ENCODE peak calls at places on chromosomes 12 and 14, in five cellular contexts. L is breast epithelium, K is IMR-90, Y is thyroid gland, S is stomach. Z is an unnamed sample.
A peak's percentile ranks its signal among the peaks of the same experiment; 100 is the strongest.

GRCh38 chr12:6272300-6273208 is 37.9 kb upstream of the PLEKHG6 start:
- DNase-seq in L (peak; percentile 66), K (no peak), Y (peak; percentile 95), S (peak; percentile 40), Z (no peak)

GRCh38 chr12:95593266-95593871 is 42.1 kb upstream of the USP44 start:
- DNase-seq in L (no peak), K (no peak), Y (no peak), S (no peak), Z (no peak)

GRCh38 chr12:13563743-13564125 is 367.2 kb downstream of the EMP1 start:
- DNase-seq in L (no peak), K (no peak), Y (no peak), S (no peak), Z (no peak)

GRCh38 chr14:106518054-106518943 is 991.9 kb downstream of the TMEM121 start:
- DNase-seq in L (no peak), K (no peak), Y (no peak), S (peak; percentile 38), Z (peak; percentile 67)

GRCh38 chr12:6374028-6374780 is 1.2 kb downstream of the SCNN1A start:
- DNase-seq in L (no peak), K (no peak), Y (peak; percentile 50), S (no peak), Z (peak; percentile 16)

GRCh38 chr12:93302331-93303229 is 75.1 kb upstream of the NUDT4 start:
- DNase-seq in L (no peak), K (peak; percentile 97), Y (peak; percentile 57), S (no peak), Z (no peak)

GRCh38 chr14:74350211-74350943 is 2.1 kb downstream of the VRTN start:
- DNase-seq in L (no peak), K (no peak), Y (no peak), S (no peak), Z (no peak)

GRCh38 chr12:94145231-94145979 is 3.0 kb upstream of the PLXNC1 start:
- DNase-seq in L (no peak), K (peak; percentile 55), Y (peak; percentile 34), S (no peak), Z (no peak)

GRCh38 chr12:12800406-12801180 is 12.6 kb upstream of the DDX47 start:
- DNase-seq in L (no peak), K (peak; percentile 74), Y (no peak), S (no peak), Z (no peak)

GRCh38 chr12:56158926-56159461 is 835 bp downstream of the MYL6 start:
- DNase-seq in L (peak; percentile 81), K (peak; percentile 58), Y (peak; percentile 94), S (peak; percentile 82), Z (peak; percentile 89)
- TF ChIP-seq POLR2A in L (peak; percentile 6), K (no peak), Y (peak; percentile 89), S (no peak), Z (peak; percentile 84)

GRCh38 chr14:51990488-51990887 is 1.1 kb downstream of the RTRAF start:
- DNase-seq in L (no peak), K (no peak), Y (no peak), S (no peak), Z (no peak)

GRCh38 chr14:51993274-51993673 is 3.9 kb downstream of the RTRAF start:
- DNase-seq in L (no peak), K (no peak), Y (no peak), S (no peak), Z (no peak)

DNA sequence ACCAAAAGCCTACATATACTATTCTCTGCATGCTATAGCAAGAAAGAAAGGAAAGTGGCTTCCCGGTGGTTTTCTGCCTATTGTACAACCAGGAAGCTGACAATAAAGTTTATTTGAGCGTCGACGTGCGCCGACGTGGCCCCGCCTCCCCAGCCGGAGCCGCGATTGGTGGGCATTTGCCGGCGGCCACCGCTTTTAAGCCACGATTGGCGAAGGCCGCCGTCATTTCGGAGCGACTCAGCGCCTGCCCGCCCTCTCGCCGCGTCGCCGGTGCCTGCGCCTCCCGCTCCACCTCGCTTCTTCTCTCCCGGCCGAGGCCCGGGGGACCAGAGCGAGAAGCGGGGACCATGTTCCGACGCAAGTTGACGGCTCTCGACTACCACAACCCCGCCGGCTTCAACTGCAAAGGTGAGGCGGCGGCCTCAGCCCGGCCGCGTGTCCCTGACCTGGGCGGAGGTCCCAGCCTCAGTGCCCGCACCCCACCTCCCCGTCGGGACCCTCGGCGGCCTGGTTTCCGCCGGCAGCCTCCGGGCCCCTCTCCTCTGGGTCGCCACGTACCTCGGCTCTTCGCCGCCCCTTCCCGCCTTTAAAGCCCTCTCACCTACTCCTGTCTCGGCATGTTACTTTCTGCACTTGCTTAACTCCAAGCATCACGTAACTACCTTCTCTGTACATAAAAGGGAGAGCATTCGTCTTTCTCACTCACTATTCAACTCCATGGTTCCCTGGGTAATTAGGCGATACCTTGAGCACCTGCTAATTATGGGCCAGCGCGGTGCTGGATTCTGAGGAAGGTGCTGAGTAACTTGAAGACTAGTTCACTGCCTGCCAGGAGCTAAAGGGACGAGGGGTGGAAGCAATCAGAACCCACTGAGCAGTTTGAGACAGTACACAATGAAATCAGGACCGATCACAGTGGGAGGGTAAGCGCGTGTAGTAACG is at the start of gene RTRAF:
- DNase-seq in L (peak; percentile 93), K (peak; percentile 92), Y (peak; percentile 93), S (peak; percentile 95), Z (peak; percentile 96)
- TF ChIP-seq POLR2A in L (peak; percentile 51), K (peak; percentile 82), Y (no peak), S (no peak), Z (peak; percentile 91)

DNA sequence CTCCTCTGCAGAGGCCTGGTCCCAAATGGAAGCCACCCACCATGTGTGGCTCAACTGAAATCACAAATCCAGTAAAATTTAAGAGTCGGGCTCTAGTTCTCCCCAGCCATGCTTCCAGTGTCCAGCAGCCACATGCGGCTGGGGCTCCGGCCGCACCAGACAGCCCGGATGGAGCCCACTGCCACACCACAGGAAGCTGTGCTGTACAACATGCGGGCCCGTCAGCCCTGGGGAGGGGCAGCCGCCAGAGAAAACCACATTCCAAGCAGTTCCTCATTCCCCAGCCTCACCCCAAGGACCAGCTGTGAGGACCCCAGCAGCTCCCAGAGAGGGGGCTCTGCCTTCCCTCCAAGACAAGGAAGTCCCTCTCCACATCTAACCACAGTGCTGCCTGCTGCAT is 135.0 kb downstream of the NCOR2 start:
- DNase-seq in L (no peak), K (no peak), Y (no peak), S (no peak), Z (no peak)
- TF ChIP-seq POLR2A in L (no peak), K (no peak), Y (no peak), S (no peak), Z (no peak)

GRCh38 chr14:55005071-55005470 is 21.8 kb downstream of the WDHD1 start:
- DNase-seq in L (no peak), K (peak; percentile 74), Y (no peak), S (no peak), Z (no peak)
- TF ChIP-seq POLR2A in L (no peak), K (no peak), Y (no peak), S (no peak), Z (no peak)

GRCh38 chr14:103699261-103699661 is 16.0 kb downstream of the XRCC3 start:
- DNase-seq in L (no peak), K (no peak), Y (no peak), S (no peak), Z (no peak)
- TF ChIP-seq POLR2A in L (no peak), K (no peak), Y (no peak), S (no peak), Z (no peak)

DNA sequence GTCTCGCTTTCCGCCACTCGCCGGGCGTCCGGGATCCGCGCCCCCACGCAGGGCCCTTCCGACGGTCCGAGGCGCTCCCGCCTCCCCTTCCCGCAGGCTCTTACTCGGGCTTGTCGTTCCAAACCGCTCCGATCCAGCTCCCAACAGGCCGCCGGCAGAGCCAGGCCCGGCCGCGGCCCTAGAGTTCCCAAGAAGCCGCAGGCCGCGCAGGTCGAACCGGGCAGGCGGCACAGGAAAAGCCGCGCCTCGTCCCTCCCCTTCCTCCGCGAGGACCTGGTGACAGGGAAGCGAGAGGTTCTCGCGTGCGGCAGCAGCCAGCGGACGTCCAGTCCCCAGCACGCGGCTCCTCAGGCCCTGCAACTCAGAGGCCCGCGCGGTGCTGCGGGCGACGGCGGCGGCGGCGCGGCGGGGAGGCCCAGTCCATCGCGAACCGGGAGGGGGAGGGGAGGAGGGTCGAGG is 277 bp downstream of the HECTD1 start:
- DNase-seq in L (peak; percentile 80), K (no peak), Y (no peak), S (no peak), Z (no peak)
- TF ChIP-seq POLR2A in L (peak; percentile 57), K (peak; percentile 56), Y (no peak), S (no peak), Z (no peak)

DNA sequence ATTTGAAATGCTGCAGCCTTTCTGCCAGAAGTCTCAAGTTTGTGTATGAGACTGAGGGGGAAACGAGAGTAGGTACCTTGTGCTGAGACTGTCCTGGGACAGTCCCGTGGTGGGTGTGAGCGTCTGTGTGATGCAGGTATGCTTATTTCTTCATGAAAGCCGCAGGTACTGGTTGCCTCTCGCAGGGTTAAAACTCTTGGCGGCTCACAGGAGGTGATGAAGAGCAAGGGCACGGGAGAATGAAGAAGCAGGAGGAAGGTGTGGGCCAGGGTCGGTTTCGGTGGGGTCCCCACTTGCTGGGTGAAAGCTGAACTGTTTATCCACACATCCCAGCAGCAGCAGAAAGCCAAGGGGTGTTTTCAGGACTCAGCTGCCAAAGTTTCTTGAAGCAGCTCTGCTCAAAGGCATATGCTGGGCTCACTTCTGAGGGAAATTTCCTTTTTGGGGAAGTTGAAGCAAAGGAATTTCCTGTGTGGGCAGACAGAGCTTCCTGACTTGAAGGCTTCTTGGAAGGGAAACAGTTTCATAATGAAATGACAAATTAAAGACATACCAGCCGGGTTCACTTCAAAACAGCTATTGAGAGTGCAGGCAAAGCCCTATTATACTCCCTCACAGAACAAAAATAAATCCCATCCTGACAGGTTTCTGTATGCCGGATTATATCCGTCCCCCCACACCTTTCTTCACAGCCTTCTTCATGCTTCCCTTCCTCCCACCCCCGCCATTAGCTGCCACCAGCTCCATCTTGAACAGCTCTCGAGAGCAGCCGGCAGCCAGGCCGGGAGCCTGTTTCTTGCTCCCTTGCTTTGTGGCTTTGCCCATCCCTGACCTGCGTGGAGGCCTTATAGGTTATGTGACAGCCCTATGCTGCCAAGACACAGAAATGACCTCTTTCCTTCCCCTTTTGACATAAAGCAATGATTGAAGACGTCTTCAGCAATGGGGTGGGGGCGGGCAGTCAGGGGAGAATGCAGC is 116.6 kb downstream of the ETV6 start:
- DNase-seq in L (no peak), K (peak; percentile 70), Y (no peak), S (no peak), Z (peak; percentile 56)
- TF ChIP-seq POLR2A in L (no peak), K (no peak), Y (no peak), S (no peak), Z (peak; percentile 11)

Z was measured in transverse colon.